ENCODE peak calls at places on chromosomes 2 and 18, in seven cellular contexts. S is neural crest cell, D is RWPE1, E is posterior cingulate gyrus, X is left ventricle myocardium superior, Y is islet precursor cell, H is neuronal stem cell. U is an unnamed sample.

GRCh38 chr18:37409870-37410269 is 155.7 kb downstream of the CELF4 start:
- DNase-seq in S (no peak), D (no peak), E (no peak), X (peak), Y (peak), H (no peak), U (no peak)

GRCh38 chr2:9002637-9003365 is 683 bp downstream of the MBOAT2 start:
- DNase-seq in S (peak), D (peak), E (peak), X (peak), Y (no peak), H (peak), U (peak)

GRCh38 chr2:140128909-140129308 is 1348.7 kb upstream of the NXPH2 start:
- DNase-seq in S (no peak), D (no peak), E (no peak), X (no peak), Y (no peak), H (no peak), U (no peak)

GRCh38 chr2:159792036-159792435 is 6.0 kb downstream of the CD302 start:
- DNase-seq in S (no peak), D (no peak), E (no peak), X (no peak), Y (no peak), H (no peak), U (no peak)

GRCh38 chr2:144504191-144504590 is 15.7 kb downstream of the ZEB2 start:
- DNase-seq in S (no peak), D (no peak), E (peak), X (no peak), Y (peak), H (no peak), U (no peak)

GRCh38 chr2:147214900-147215299 is 629.9 kb upstream of the ACVR2A start:
- DNase-seq in S (no peak), D (no peak), E (no peak), X (no peak), Y (no peak), H (no peak), U (no peak)

GRCh38 chr2:63679252-63679850 is 90.6 kb downstream of the MDH1 start:
- DNase-seq in S (no peak), D (peak), E (no peak), X (no peak), Y (no peak), H (no peak), U (no peak)

GRCh38 chr2:102703748-102704147 is 58.1 kb upstream of the TMEM182 start:
- DNase-seq in S (no peak), D (peak), E (no peak), X (no peak), Y (no peak), H (peak), U (peak)

GRCh38 chr18:961644-962355 is 57.1 kb downstream of the ADCYAP1 start:
- DNase-seq in S (peak), D (peak), E (peak), X (no peak), Y (no peak), H (peak), U (peak)

GRCh38 chr2:157324331-157324843 is 1.2 kb downstream of the ERMN start:
- DNase-seq in S (no peak), D (no peak), E (no peak), X (no peak), Y (no peak), H (no peak), U (no peak)

GRCh38 chr2:38406597-38407110 is 29.6 kb upstream of the ATL2 start:
- DNase-seq in S (no peak), D (no peak), E (peak), X (peak), Y (no peak), H (no peak), U (no peak)

GRCh38 chr2:128273469-128274081 is 45.1 kb downstream of the HS6ST1 start:
- DNase-seq in S (no peak), D (no peak), E (peak), X (no peak), Y (no peak), H (no peak), U (no peak)

GRCh38 chr2:101418704-101419663 is 31.7 kb upstream of the CREG2 start:
- DNase-seq in S (peak), D (peak), E (no peak), X (no peak), Y (no peak), H (peak), U (peak)

GRCh38 chr2:158539176-158539895 is 82.6 kb downstream of the PKP4 start:
- DNase-seq in S (no peak), D (peak), E (no peak), X (no peak), Y (no peak), H (no peak), U (no peak)

GRCh38 chr2:14634223-14634884 is 1.8 kb downstream of the LRATD1 start:
- DNase-seq in S (peak), D (peak), E (peak), X (peak), Y (peak), H (peak), U (peak)

GRCh38 chr18:9876867-9877654 is 8.7 kb upstream of the TXNDC2 start:
- DNase-seq in S (no peak), D (peak), E (no peak), X (no peak), Y (peak), H (no peak), U (no peak)

GRCh38 chr18:28019425-28020108 is 157.4 kb downstream of the CDH2 start:
- DNase-seq in S (no peak), D (peak), E (no peak), X (no peak), Y (no peak), H (no peak), U (no peak)

GRCh38 chr2:31268344-31268743 is 34.4 kb downstream of the EHD3 start:
- DNase-seq in S (no peak), D (no peak), E (no peak), X (no peak), Y (no peak), H (no peak), U (no peak)

GRCh38 chr18:23669804-23670203 is 7.1 kb upstream of the ANKRD29 start:
- DNase-seq in S (no peak), D (no peak), E (no peak), X (no peak), Y (no peak), H (no peak), U (no peak)

GRCh38 chr18:34970106-34970505 is 71.1 kb upstream of the MAPRE2 start:
- DNase-seq in S (no peak), D (no peak), E (no peak), X (no peak), Y (no peak), H (no peak), U (no peak)

GRCh38 chr2:170905864-170906263 is 23.2 kb upstream of the GORASP2 start:
- DNase-seq in S (no peak), D (no peak), E (no peak), X (no peak), Y (no peak), H (no peak), U (no peak)

GRCh38 chr2:124081154-124081771 is 56.2 kb downstream of the CNTNAP5 start:
- DNase-seq in S (no peak), D (peak), E (no peak), X (no peak), Y (no peak), H (no peak), U (no peak)